ENCODE peak calls at places on chromosomes 11 and 22, in six cellular contexts. Q is right lobe of liver; A is Karpas-422; N is fibroblast of lung; I is naive thymus-derived CD4-positive, alpha-beta T cell; E is left ventricle myocardium inferior. J is an unnamed sample.
A peak's percentile ranks its signal among the peaks of the same experiment; 100 is the strongest.

GRCh38 chr11:71286701-71287643 is 34.6 kb upstream of the SHANK2 start:
- DNase-seq in Q (peak; percentile 87), I (no peak), N (peak; percentile 98), A (no peak), E (no peak), J (peak; percentile 96)

GRCh38 chr11:2775083-2775625 is 75.4 kb upstream of the KCNQ1OT1 start:
- DNase-seq in I (no peak), Q (peak; percentile 54), A (no peak), E (no peak), N (no peak), J (no peak)

GRCh38 chr11:95977534-95978174 is 53.7 kb upstream of the MTMR2 start:
- DNase-seq in Q (no peak), E (no peak), A (no peak), N (peak; percentile 82), I (no peak), J (no peak)

GRCh38 chr11:32065865-32066264 is 25.0 kb upstream of the RCN1 start:
- DNase-seq in N (no peak), Q (no peak), I (no peak), A (no peak), E (no peak), J (no peak)

GRCh38 chr22:49586244-49586748 is 241.4 kb downstream of the BRD1 start:
- DNase-seq in Q (no peak), N (no peak), E (no peak), I (no peak), A (no peak), J (peak; percentile 70)

GRCh38 chr22:47605441-47605840 is 843.0 kb downstream of the TBC1D22A start:
- DNase-seq in N (no peak), A (no peak), Q (peak; percentile 45), E (no peak), I (no peak), J (no peak)

GRCh38 chr11:63944987-63945386 is 6.2 kb downstream of the NAA40 start:
- DNase-seq in Q (peak; percentile 67), A (no peak), I (no peak), N (no peak), E (peak; percentile 45), J (no peak)

GRCh38 chr11:98674390-98674789 is 346.4 kb upstream of the CNTN5 start:
- DNase-seq in Q (no peak), E (no peak), I (no peak), N (no peak), A (no peak), J (no peak)

GRCh38 chr22:50704510-50705218 is 32.0 kb downstream of the SHANK3 start:
- DNase-seq in I (no peak), E (peak; percentile 11), N (no peak), A (no peak), Q (peak; percentile 52), J (no peak)

GRCh38 chr11:46493786-46494185 is 100.0 kb downstream of the AMBRA1 start:
- DNase-seq in N (peak; percentile 57), I (no peak), Q (no peak), A (no peak), E (no peak), J (no peak)

GRCh38 chr11:20131744-20132666 is 28.3 kb downstream of the DBX1 start:
- DNase-seq in A (peak; percentile 71), I (peak; percentile 34), N (peak; percentile 63), E (peak; percentile 59), Q (peak; percentile 57), J (no peak)

GRCh38 chr11:110478410-110478809 is 48.7 kb downstream of the FDX1 start:
- DNase-seq in E (no peak), N (no peak), I (no peak), A (peak; percentile 70), Q (no peak), J (no peak)

GRCh38 chr22:47370448-47371262 is 608.2 kb downstream of the TBC1D22A start:
- DNase-seq in E (no peak), Q (peak; percentile 35), A (no peak), N (no peak), I (no peak), J (no peak)

GRCh38 chr11:69554849-69555248 is 73.4 kb downstream of the LINC01488 start:
- DNase-seq in N (no peak), E (no peak), A (no peak), I (no peak), Q (peak; percentile 27), J (no peak)

GRCh38 chr11:81578571-81578970 is 1155.1 kb downstream of the FAM181B start:
- DNase-seq in Q (no peak), A (no peak), E (no peak), N (no peak), I (no peak), J (no peak)

GRCh38 chr11:2509481-2510001 is 64.7 kb downstream of the KCNQ1 start:
- DNase-seq in E (peak; percentile 69), A (no peak), N (no peak), Q (peak; percentile 51), I (no peak), J (no peak)

GRCh38 chr11:71568707-71569349 is 3.5 kb downstream of the KRTAP5-10 start:
- DNase-seq in E (no peak), A (no peak), N (no peak), I (no peak), Q (no peak), J (peak; percentile 38)

GRCh38 chr11:78821371-78822306 is 247.0 kb upstream of the NARS2 start:
- DNase-seq in Q (no peak), N (peak; percentile 51), E (no peak), I (no peak), A (no peak), J (no peak)

GRCh38 chr11:105202844-105203548 is 63.4 kb upstream of the CARD18 start:
- DNase-seq in E (no peak), N (peak; percentile 66), I (no peak), A (no peak), Q (no peak), J (no peak)

GRCh38 chr11:57527056-57527631 is 3.4 kb downstream of the TIMM10 start:
- DNase-seq in A (peak; percentile 87), Q (peak; percentile 65), I (peak; percentile 69), N (peak; percentile 36), E (peak; percentile 66), J (no peak)

GRCh38 chr22:20155330-20156041 is 4.6 kb upstream of the CCDC188 start:
- DNase-seq in N (peak; percentile 73), Q (no peak), I (no peak), E (peak; percentile 58), A (no peak), J (peak; percentile 23)
- H3K4me3 ChIP-seq in N (no peak overlapping the region), Q (no peak overlapping the region), I (no peak overlapping the region), E (peak overlapping the region; percentile 56), A (no peak overlapping the region), J (no peak overlapping the region)

DNA sequence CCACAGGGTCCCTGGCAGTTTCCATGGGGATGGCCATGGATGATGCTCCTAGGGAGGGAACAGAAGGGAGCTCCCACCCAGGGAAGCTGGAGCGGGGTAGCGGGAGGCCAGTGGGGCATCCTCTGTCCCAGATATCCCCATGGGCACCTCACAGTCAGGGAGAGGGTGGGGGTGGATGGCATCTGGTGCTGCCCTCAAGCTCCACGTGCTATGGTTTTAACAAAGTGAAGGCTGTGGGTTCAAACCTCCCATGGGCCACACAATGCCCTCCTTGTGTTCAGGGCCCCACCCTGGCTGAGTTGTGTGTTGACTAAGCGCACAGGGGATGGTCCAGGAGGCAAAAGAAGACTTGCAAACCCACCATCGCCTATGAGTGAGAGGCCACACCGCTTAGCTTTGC is 266.3 kb downstream of the BUD13 start:
- DNase-seq in E (no peak), N (no peak), Q (no peak), I (no peak), A (no peak), J (no peak)
- H3K27me3 ChIP-seq in E (peaks cover 84% of the 10 kb centered on the region), N (no peaks in the 10 kb centered on the region), Q (no peaks in the 10 kb centered on the region), I (no peaks in the 10 kb centered on the region), A (no peaks in the 10 kb centered on the region), J (no peaks in the 10 kb centered on the region)

GRCh38 chr11:109364851-109365250 is 57.1 kb upstream of the C11orf87 start:
- DNase-seq in N (no peak), A (no peak), Q (no peak), E (no peak), I (no peak), J (no peak)

GRCh38 chr11:109363682-109364081 is 58.3 kb upstream of the C11orf87 start:
- DNase-seq in Q (no peak), I (no peak), A (no peak), N (no peak), E (no peak), J (no peak)

DNA sequence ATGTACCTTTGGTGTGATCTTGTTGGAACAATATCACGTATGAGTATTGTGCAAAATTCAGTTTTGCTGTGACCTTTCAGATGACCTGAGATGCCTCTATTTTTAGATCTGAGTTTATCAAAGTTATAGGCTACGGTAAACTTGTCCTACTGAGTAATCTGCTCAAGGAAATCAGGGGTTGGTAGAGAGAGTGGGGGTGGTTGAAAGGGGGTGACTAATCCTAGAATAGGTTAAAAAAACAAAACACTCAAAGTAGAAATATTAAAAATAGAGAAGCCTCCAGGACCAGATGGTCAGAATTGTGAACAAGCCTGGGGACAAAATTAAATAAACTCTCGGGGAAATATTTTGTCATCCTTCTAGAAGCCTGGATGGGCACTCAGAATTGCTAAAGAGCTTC is 59.9 kb upstream of the C11orf87 start:
- DNase-seq in Q (no peak), I (no peak), N (peak; percentile 58), E (no peak), A (no peak), J (no peak)
- H3K4me3 ChIP-seq in Q (no peak overlapping the region), I (no peak overlapping the region), N (no peak overlapping the region), E (no peak overlapping the region), A (no peak overlapping the region), J (no peak overlapping the region)

GRCh38 chr22:44666207-44666585 is 35.8 kb upstream of the PRR5 start:
- DNase-seq in A (no peak), E (no peak), Q (no peak), I (no peak), N (no peak), J (no peak)

GRCh38 chr22:44664149-44664548 is 37.9 kb upstream of the PRR5 start:
- DNase-seq in I (peak; percentile 35), E (peak; percentile 69), N (peak; percentile 20), Q (peak; percentile 79), A (no peak), J (no peak)

GRCh38 chr22:44667276-44667675 is 34.7 kb upstream of the PRR5 start:
- DNase-seq in I (no peak), A (no peak), E (no peak), Q (peak; percentile 43), N (no peak), J (no peak)

GRCh38 chr22:44663256-44663999 is 38.6 kb upstream of the PRR5 start:
- DNase-seq in E (no peak), I (no peak), A (no peak), Q (peak; percentile 37), N (no peak), J (no peak)

GRCh38 chr22:44665115-44665514 is 36.9 kb upstream of the PRR5 start:
- DNase-seq in Q (no peak), E (peak; percentile 47), I (no peak), A (no peak), N (no peak), J (no peak)
- H3K27me3 ChIP-seq in Q (no peaks in the 10 kb centered on the region), E (peaks cover 32% of the 10 kb centered on the region), I (no peaks in the 10 kb centered on the region), A (no peaks in the 10 kb centered on the region), N (peaks cover 13% of the 10 kb centered on the region), J (no peaks in the 10 kb centered on the region)

J was measured in MG63.